ENCODE peak calls at places on chromosomes 11 and 22, in seven cellular contexts. J is amygdala; N is WTC11; X is uterus; A is stimulated activated CD4-positive, alpha-beta T cell treated with anti-CD3 and anti-CD28 coated beads, TNF-alpha, amount 100 ng/mL, for 48 hours; V is T-helper 9 cell; I is activated CD4-positive, alpha-beta T cell treated with anti-CD3 and anti-CD28 coated beads for 4 hours. B is an unnamed sample.

GRCh38 chr22:38112361-38112760 is 1.9 kb upstream of the BAIAP2L2 start:
- DNase-seq in J (no peak), N (no peak), X (no peak), A (no peak), V (no peak), I (no peak), B (no peak)

GRCh38 chr22:25219948-25220442 is 556 bp downstream of the CRYBB2 start:
- DNase-seq in J (no peak), N (no peak), X (no peak), A (no peak), V (no peak), I (no peak), B (no peak)

GRCh38 chr11:11074686-11075370 is 217.0 kb upstream of the ZBED5 start:
- DNase-seq in J (no peak), N (no peak), X (no peak), A (no peak), V (no peak), I (no peak), B (peak)

GRCh38 chr11:18641677-18642076 is 7.5 kb upstream of the SPTY2D1 start:
- DNase-seq in J (no peak), N (no peak), X (no peak), A (no peak), V (no peak), I (no peak), B (no peak)

GRCh38 chr22:39688186-39688768 is 117.7 kb downstream of the CACNA1I start:
- DNase-seq in J (no peak), N (no peak), X (no peak), A (no peak), V (no peak), I (no peak), B (no peak)

GRCh38 chr11:113048820-113049555 is 87.8 kb downstream of the NCAM1 start:
- DNase-seq in J (no peak), N (no peak), X (no peak), A (no peak), V (no peak), I (no peak), B (no peak)

GRCh38 chr22:38035530-38035885 is 21.7 kb upstream of the PICK1 start:
- DNase-seq in J (no peak), N (no peak), X (no peak), A (no peak), V (no peak), I (no peak), B (no peak)

GRCh38 chr11:117378966-117379865 is 51.6 kb downstream of the CEP164 start:
- DNase-seq in J (no peak), N (no peak), X (no peak), A (no peak), V (no peak), I (no peak), B (peak)

GRCh38 chr11:117204283-117205080 is 5.3 kb downstream of the TAGLN start:
- DNase-seq in J (no peak), N (no peak), X (no peak), A (no peak), V (no peak), I (no peak), B (no peak)

GRCh38 chr22:50569896-50570535 is 7.3 kb upstream of the SYCE3 start:
- DNase-seq in J (no peak), N (no peak), X (no peak), A (no peak), V (no peak), I (no peak), B (no peak)

GRCh38 chr11:76578655-76579046 is 91.9 kb downstream of the LRRC32 start:
- DNase-seq in J (no peak), N (no peak), X (peak), A (no peak), V (no peak), I (no peak), B (no peak)

B was measured in retina.